ENCODE peak calls at places on chromosome 18, in ten cellular contexts. One of them, this sample, is unnamed.

GRCh38 chr18:79299711-79300110 is 96.0 kb upstream of the NFATC1 start:
- DNase-seq in Peyer's patch: no peak
- DNase-seq in spleen: no peak
- DNase-seq in heart left ventricle: no peak
- DNase-seq in T-helper 2 cell: no peak
- DNase-seq in GM12865: no peak
- DNase-seq in stimulated activated effector memory CD8-positive, alpha-beta T cell treated with anti-CD3 and anti-CD28 coated beads, Interleukin-12 subunit alpha, Interleukin-12 subunit beta, amount 100 ng/mL, for 72 hours: no peak
- DNase-seq in GM13977: no peak
- DNase-seq in activated T-cell treated with anti-CD3 and anti-CD28 coated beads, Interleukin-2, amount 50 U/mL, for 72 hours: no peak
- DNase-seq in HFFc6: no peak
- DNase-seq in this sample: no peak

GRCh38 chr18:35267161-35267651 is 22.8 kb downstream of the ZSCAN30 start:
- DNase-seq in GM13977: no peak
- DNase-seq in T-helper 2 cell: peak; percentile 64
- DNase-seq in stimulated activated effector memory CD8-positive, alpha-beta T cell treated with anti-CD3 and anti-CD28 coated beads, Interleukin-12 subunit alpha, Interleukin-12 subunit beta, amount 100 ng/mL, for 72 hours: peak; percentile 71
- DNase-seq in heart left ventricle: peak; percentile 86
- DNase-seq in HFFc6: no peak
- DNase-seq in activated T-cell treated with anti-CD3 and anti-CD28 coated beads, Interleukin-2, amount 50 U/mL, for 72 hours: peak; percentile 77
- DNase-seq in Peyer's patch: peak; percentile 89
- DNase-seq in spleen: peak; percentile 93
- DNase-seq in GM12865: no peak
- DNase-seq in this sample: no peak

GRCh38 chr18:24817150-24818068 is 357.0 kb downstream of the HRH4 start:
- DNase-seq in GM13977: no peak
- DNase-seq in HFFc6: no peak
- DNase-seq in Peyer's patch: no peak
- DNase-seq in activated T-cell treated with anti-CD3 and anti-CD28 coated beads, Interleukin-2, amount 50 U/mL, for 72 hours: no peak
- DNase-seq in heart left ventricle: no peak
- DNase-seq in GM12865: no peak
- DNase-seq in stimulated activated effector memory CD8-positive, alpha-beta T cell treated with anti-CD3 and anti-CD28 coated beads, Interleukin-12 subunit alpha, Interleukin-12 subunit beta, amount 100 ng/mL, for 72 hours: no peak
- DNase-seq in T-helper 2 cell: no peak
- DNase-seq in spleen: no peak
- DNase-seq in this sample: no peak

GRCh38 chr18:32920796-32921787 is 148.3 kb upstream of the KLHL14 start:
- DNase-seq in GM12865: no peak
- DNase-seq in Peyer's patch: no peak
- DNase-seq in activated T-cell treated with anti-CD3 and anti-CD28 coated beads, Interleukin-2, amount 50 U/mL, for 72 hours: no peak
- DNase-seq in spleen: no peak
- DNase-seq in HFFc6: peak; percentile 39
- DNase-seq in T-helper 2 cell: no peak
- DNase-seq in heart left ventricle: no peak
- DNase-seq in GM13977: no peak
- DNase-seq in stimulated activated effector memory CD8-positive, alpha-beta T cell treated with anti-CD3 and anti-CD28 coated beads, Interleukin-12 subunit alpha, Interleukin-12 subunit beta, amount 100 ng/mL, for 72 hours: no peak
- DNase-seq in this sample: peak; percentile 2

GRCh38 chr18:45785015-45785597 is 40.4 kb upstream of the SIGLEC15 start:
- DNase-seq in Peyer's patch: peak; percentile 63
- DNase-seq in heart left ventricle: peak; percentile 32
- DNase-seq in GM12865: peak; percentile 19
- DNase-seq in HFFc6: no peak
- DNase-seq in activated T-cell treated with anti-CD3 and anti-CD28 coated beads, Interleukin-2, amount 50 U/mL, for 72 hours: peak; percentile 7
- DNase-seq in spleen: no peak
- DNase-seq in GM13977: no peak
- DNase-seq in T-helper 2 cell: no peak
- DNase-seq in stimulated activated effector memory CD8-positive, alpha-beta T cell treated with anti-CD3 and anti-CD28 coated beads, Interleukin-12 subunit alpha, Interleukin-12 subunit beta, amount 100 ng/mL, for 72 hours: no peak
- DNase-seq in this sample: no peak

GRCh38 chr18:69588301-69588700 is 187.6 kb downstream of the DOK6 start:
- DNase-seq in activated T-cell treated with anti-CD3 and anti-CD28 coated beads, Interleukin-2, amount 50 U/mL, for 72 hours: no peak
- DNase-seq in Peyer's patch: no peak
- DNase-seq in spleen: no peak
- DNase-seq in GM12865: no peak
- DNase-seq in heart left ventricle: no peak
- DNase-seq in HFFc6: no peak
- DNase-seq in stimulated activated effector memory CD8-positive, alpha-beta T cell treated with anti-CD3 and anti-CD28 coated beads, Interleukin-12 subunit alpha, Interleukin-12 subunit beta, amount 100 ng/mL, for 72 hours: no peak
- DNase-seq in GM13977: no peak
- DNase-seq in T-helper 2 cell: no peak
- DNase-seq in this sample: no peak

GRCh38 chr18:23137093-23137640 is 1.9 kb downstream of the CABLES1 start:
- DNase-seq in Peyer's patch: no peak
- DNase-seq in T-helper 2 cell: no peak
- DNase-seq in heart left ventricle: no peak
- DNase-seq in GM12865: peak; percentile 45
- DNase-seq in spleen: no peak
- DNase-seq in GM13977: peak; percentile 49
- DNase-seq in activated T-cell treated with anti-CD3 and anti-CD28 coated beads, Interleukin-2, amount 50 U/mL, for 72 hours: no peak
- DNase-seq in stimulated activated effector memory CD8-positive, alpha-beta T cell treated with anti-CD3 and anti-CD28 coated beads, Interleukin-12 subunit alpha, Interleukin-12 subunit beta, amount 100 ng/mL, for 72 hours: no peak
- DNase-seq in HFFc6: no peak
- DNase-seq in this sample: no peak

GRCh38 chr18:10559566-10560456 is 34.0 kb downstream of the NAPG start:
- DNase-seq in heart left ventricle: peak; percentile 31
- DNase-seq in GM13977: peak; percentile 64
- DNase-seq in T-helper 2 cell: no peak
- DNase-seq in Peyer's patch: no peak
- DNase-seq in HFFc6: no peak
- DNase-seq in GM12865: peak; percentile 64
- DNase-seq in stimulated activated effector memory CD8-positive, alpha-beta T cell treated with anti-CD3 and anti-CD28 coated beads, Interleukin-12 subunit alpha, Interleukin-12 subunit beta, amount 100 ng/mL, for 72 hours: no peak
- DNase-seq in spleen: no peak
- DNase-seq in activated T-cell treated with anti-CD3 and anti-CD28 coated beads, Interleukin-2, amount 50 U/mL, for 72 hours: no peak
- DNase-seq in this sample: no peak

GRCh38 chr18:30192216-30192615 is 850.3 kb downstream of the DSC3 start:
- DNase-seq in activated T-cell treated with anti-CD3 and anti-CD28 coated beads, Interleukin-2, amount 50 U/mL, for 72 hours: no peak
- DNase-seq in T-helper 2 cell: no peak
- DNase-seq in Peyer's patch: no peak
- DNase-seq in stimulated activated effector memory CD8-positive, alpha-beta T cell treated with anti-CD3 and anti-CD28 coated beads, Interleukin-12 subunit alpha, Interleukin-12 subunit beta, amount 100 ng/mL, for 72 hours: no peak
- DNase-seq in GM13977: no peak
- DNase-seq in GM12865: peak; percentile 0
- DNase-seq in HFFc6: no peak
- DNase-seq in spleen: no peak
- DNase-seq in heart left ventricle: no peak
- DNase-seq in this sample: no peak

GRCh38 chr18:54684786-54685185 is 93.7 kb downstream of the DYNAP start:
- DNase-seq in T-helper 2 cell: no peak
- DNase-seq in GM12865: no peak
- DNase-seq in heart left ventricle: peak; percentile 44
- DNase-seq in activated T-cell treated with anti-CD3 and anti-CD28 coated beads, Interleukin-2, amount 50 U/mL, for 72 hours: no peak
- DNase-seq in spleen: no peak
- DNase-seq in Peyer's patch: no peak
- DNase-seq in GM13977: no peak
- DNase-seq in stimulated activated effector memory CD8-positive, alpha-beta T cell treated with anti-CD3 and anti-CD28 coated beads, Interleukin-12 subunit alpha, Interleukin-12 subunit beta, amount 100 ng/mL, for 72 hours: no peak
- DNase-seq in HFFc6: no peak
- DNase-seq in this sample: no peak

GRCh38 chr18:32271649-32272324 is 81.9 kb downstream of the MEP1B start:
- DNase-seq in spleen: no peak
- DNase-seq in stimulated activated effector memory CD8-positive, alpha-beta T cell treated with anti-CD3 and anti-CD28 coated beads, Interleukin-12 subunit alpha, Interleukin-12 subunit beta, amount 100 ng/mL, for 72 hours: no peak
- DNase-seq in GM13977: peak; percentile 61
- DNase-seq in Peyer's patch: no peak
- DNase-seq in GM12865: peak; percentile 38
- DNase-seq in activated T-cell treated with anti-CD3 and anti-CD28 coated beads, Interleukin-2, amount 50 U/mL, for 72 hours: peak; percentile 27
- DNase-seq in heart left ventricle: no peak
- DNase-seq in T-helper 2 cell: no peak
- DNase-seq in HFFc6: peak; percentile 25
- DNase-seq in this sample: no peak

GRCh38 chr18:66640431-66640830 is 36.5 kb upstream of the CDH19 start:
- DNase-seq in heart left ventricle: peak; percentile 66
- DNase-seq in Peyer's patch: no peak
- DNase-seq in T-helper 2 cell: no peak
- DNase-seq in stimulated activated effector memory CD8-positive, alpha-beta T cell treated with anti-CD3 and anti-CD28 coated beads, Interleukin-12 subunit alpha, Interleukin-12 subunit beta, amount 100 ng/mL, for 72 hours: no peak
- DNase-seq in activated T-cell treated with anti-CD3 and anti-CD28 coated beads, Interleukin-2, amount 50 U/mL, for 72 hours: no peak
- DNase-seq in HFFc6: no peak
- DNase-seq in spleen: peak; percentile 44
- DNase-seq in GM12865: no peak
- DNase-seq in GM13977: no peak
- DNase-seq in this sample: no peak

GRCh38 chr18:79332601-79333000 is 63.1 kb upstream of the NFATC1 start:
- DNase-seq in spleen: no peak
- DNase-seq in activated T-cell treated with anti-CD3 and anti-CD28 coated beads, Interleukin-2, amount 50 U/mL, for 72 hours: no peak
- DNase-seq in HFFc6: no peak
- DNase-seq in Peyer's patch: no peak
- DNase-seq in stimulated activated effector memory CD8-positive, alpha-beta T cell treated with anti-CD3 and anti-CD28 coated beads, Interleukin-12 subunit alpha, Interleukin-12 subunit beta, amount 100 ng/mL, for 72 hours: no peak
- DNase-seq in T-helper 2 cell: no peak
- DNase-seq in GM13977: no peak
- DNase-seq in heart left ventricle: no peak
- DNase-seq in GM12865: no peak
- DNase-seq in this sample: no peak

GRCh38 chr18:25284861-25285574 is 66.9 kb downstream of the ZNF521 start:
- DNase-seq in HFFc6: no peak
- DNase-seq in Peyer's patch: no peak
- DNase-seq in spleen: no peak
- DNase-seq in T-helper 2 cell: no peak
- DNase-seq in stimulated activated effector memory CD8-positive, alpha-beta T cell treated with anti-CD3 and anti-CD28 coated beads, Interleukin-12 subunit alpha, Interleukin-12 subunit beta, amount 100 ng/mL, for 72 hours: no peak
- DNase-seq in GM12865: no peak
- DNase-seq in heart left ventricle: peak; percentile 65
- DNase-seq in GM13977: no peak
- DNase-seq in activated T-cell treated with anti-CD3 and anti-CD28 coated beads, Interleukin-2, amount 50 U/mL, for 72 hours: no peak
- DNase-seq in this sample: peak; percentile 56

GRCh38 chr18:54626779-54627178 is 35.7 kb downstream of the DYNAP start:
- DNase-seq in spleen: no peak
- DNase-seq in HFFc6: no peak
- DNase-seq in Peyer's patch: no peak
- DNase-seq in GM12865: no peak
- DNase-seq in T-helper 2 cell: no peak
- DNase-seq in GM13977: no peak
- DNase-seq in heart left ventricle: no peak
- DNase-seq in activated T-cell treated with anti-CD3 and anti-CD28 coated beads, Interleukin-2, amount 50 U/mL, for 72 hours: no peak
- DNase-seq in stimulated activated effector memory CD8-positive, alpha-beta T cell treated with anti-CD3 and anti-CD28 coated beads, Interleukin-12 subunit alpha, Interleukin-12 subunit beta, amount 100 ng/mL, for 72 hours: no peak
- DNase-seq in this sample: no peak

GRCh38 chr18:79698668-79699335 is 19.2 kb downstream of the CTDP1 start:
- DNase-seq in Peyer's patch: no peak
- DNase-seq in HFFc6: peak; percentile 42
- DNase-seq in GM12865: no peak
- DNase-seq in spleen: no peak
- DNase-seq in stimulated activated effector memory CD8-positive, alpha-beta T cell treated with anti-CD3 and anti-CD28 coated beads, Interleukin-12 subunit alpha, Interleukin-12 subunit beta, amount 100 ng/mL, for 72 hours: no peak
- DNase-seq in GM13977: no peak
- DNase-seq in heart left ventricle: no peak
- DNase-seq in T-helper 2 cell: no peak
- DNase-seq in activated T-cell treated with anti-CD3 and anti-CD28 coated beads, Interleukin-2, amount 50 U/mL, for 72 hours: no peak
- DNase-seq in this sample: peak; percentile 36

GRCh38 chr18:10081477-10081876 is 167.7 kb downstream of the VAPA start:
- DNase-seq in GM13977: no peak
- DNase-seq in Peyer's patch: no peak
- DNase-seq in activated T-cell treated with anti-CD3 and anti-CD28 coated beads, Interleukin-2, amount 50 U/mL, for 72 hours: no peak
- DNase-seq in heart left ventricle: no peak
- DNase-seq in GM12865: no peak
- DNase-seq in spleen: no peak
- DNase-seq in HFFc6: no peak
- DNase-seq in T-helper 2 cell: no peak
- DNase-seq in stimulated activated effector memory CD8-positive, alpha-beta T cell treated with anti-CD3 and anti-CD28 coated beads, Interleukin-12 subunit alpha, Interleukin-12 subunit beta, amount 100 ng/mL, for 72 hours: no peak
- DNase-seq in this sample: no peak

GRCh38 chr18:6482198-6482977 is 67.7 kb upstream of the L3MBTL4 start:
- DNase-seq in Peyer's patch: peak; percentile 68
- DNase-seq in GM12865: peak; percentile 54
- DNase-seq in heart left ventricle: peak; percentile 81
- DNase-seq in spleen: peak; percentile 82
- DNase-seq in GM13977: peak; percentile 68
- DNase-seq in stimulated activated effector memory CD8-positive, alpha-beta T cell treated with anti-CD3 and anti-CD28 coated beads, Interleukin-12 subunit alpha, Interleukin-12 subunit beta, amount 100 ng/mL, for 72 hours: no peak
- DNase-seq in HFFc6: no peak
- DNase-seq in T-helper 2 cell: no peak
- DNase-seq in activated T-cell treated with anti-CD3 and anti-CD28 coated beads, Interleukin-2, amount 50 U/mL, for 72 hours: peak; percentile 5
- DNase-seq in this sample: peak; percentile 12

GRCh38 chr18:79576686-79577351 is 102.8 kb upstream of the CTDP1 start:
- DNase-seq in activated T-cell treated with anti-CD3 and anti-CD28 coated beads, Interleukin-2, amount 50 U/mL, for 72 hours: no peak
- DNase-seq in HFFc6: no peak
- DNase-seq in spleen: peak; percentile 72
- DNase-seq in stimulated activated effector memory CD8-positive, alpha-beta T cell treated with anti-CD3 and anti-CD28 coated beads, Interleukin-12 subunit alpha, Interleukin-12 subunit beta, amount 100 ng/mL, for 72 hours: no peak
- DNase-seq in T-helper 2 cell: no peak
- DNase-seq in GM12865: no peak
- DNase-seq in Peyer's patch: peak; percentile 44
- DNase-seq in GM13977: no peak
- DNase-seq in heart left ventricle: peak; percentile 90
- DNase-seq in this sample: no peak

GRCh38 chr18:7497081-7497480 is 70.0 kb upstream of the PTPRM start:
- DNase-seq in T-helper 2 cell: no peak
- DNase-seq in spleen: no peak
- DNase-seq in activated T-cell treated with anti-CD3 and anti-CD28 coated beads, Interleukin-2, amount 50 U/mL, for 72 hours: no peak
- DNase-seq in stimulated activated effector memory CD8-positive, alpha-beta T cell treated with anti-CD3 and anti-CD28 coated beads, Interleukin-12 subunit alpha, Interleukin-12 subunit beta, amount 100 ng/mL, for 72 hours: no peak
- DNase-seq in Peyer's patch: no peak
- DNase-seq in heart left ventricle: no peak
- DNase-seq in GM12865: no peak
- DNase-seq in GM13977: no peak
- DNase-seq in HFFc6: no peak
- DNase-seq in this sample: no peak

This sample was measured in GM04503.